ENCODE peak calls at places on chromosomes 12 and 14, in seven cellular contexts. X is NB4, T is NT2/D1, N is BJ, K is tibial artery, G is epithelial cell of esophagus, A is fibroblast of pulmonary artery. S is an unnamed sample.

GRCh38 chr14:90091393-90091792 is 29.6 kb downstream of the KCNK13 start:
- DNase-seq in N (no peak), K (no peak), T (no peak), X (no peak), A (peak; percentile 79), G (no peak), S (no peak)

GRCh38 chr12:118063567-118064391 is 2.8 kb upstream of the WSB2 start:
- DNase-seq in T (no peak), A (peak; percentile 37), G (peak; percentile 21), X (peak; percentile 32), K (no peak), N (no peak), S (no peak)

GRCh38 chr12:8609061-8609570 is 3.5 kb downstream of the AICDA start:
- DNase-seq in T (peak; percentile 73), A (peak; percentile 74), X (peak; percentile 62), N (no peak), G (peak; percentile 59), K (no peak), S (no peak)

GRCh38 chr12:121184984-121185894 is 24.7 kb upstream of the P2RX4 start:
- DNase-seq in N (no peak), X (peak; percentile 48), T (no peak), K (no peak), A (no peak), G (no peak), S (no peak)

GRCh38 chr12:29053567-29053966 is 95.5 kb upstream of the FAR2 start:
- DNase-seq in N (no peak), X (no peak), G (no peak), K (no peak), A (no peak), T (no peak), S (no peak)

GRCh38 chr14:68638817-68639517 is 153.9 kb downstream of the ZFP36L1 start:
- DNase-seq in G (no peak), N (no peak), A (peak; percentile 42), X (no peak), K (peak; percentile 32), T (no peak), S (no peak)

GRCh38 chr14:39469094-39469710 is 37.0 kb upstream of the FBXO33 start:
- DNase-seq in T (no peak), A (peak; percentile 21), G (no peak), N (no peak), K (no peak), X (peak; percentile 61), S (no peak)

GRCh38 chr14:70061108-70061507 is 127.6 kb downstream of the SLC8A3 start:
- DNase-seq in K (no peak), T (no peak), G (peak; percentile 75), N (no peak), X (no peak), A (no peak), S (peak; percentile 17)

GRCh38 chr12:25295361-25295760 is 44.6 kb upstream of the KRAS start:
- DNase-seq in X (no peak), T (no peak), A (no peak), N (no peak), K (no peak), G (no peak), S (no peak)

DNA sequence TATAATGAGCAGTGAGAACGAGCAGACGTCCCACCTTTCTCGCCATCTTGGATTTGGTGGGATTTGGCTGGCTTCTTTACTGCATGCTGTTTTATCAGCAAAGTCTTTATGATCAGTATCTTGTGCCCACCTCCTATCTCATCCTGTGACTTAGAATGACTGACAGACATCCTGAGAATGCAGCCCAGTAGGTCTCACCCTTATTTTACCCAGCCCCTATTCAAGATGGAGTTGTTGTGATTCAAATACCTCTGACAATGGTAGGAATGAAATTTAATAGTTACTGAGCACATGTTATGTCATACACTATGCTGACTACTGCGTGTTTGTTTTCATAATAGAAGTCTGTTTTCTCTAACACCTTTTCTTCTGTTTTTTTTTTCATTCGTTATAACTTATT is 1.9 kb downstream of the TMTC3 start:
- DNase-seq in N (no peak), A (no peak), T (no peak), X (no peak), G (peak; percentile 19), K (no peak), S (no peak)
- H3K4me3 ChIP-seq in N (no peak overlapping the region), A (no peak overlapping the region), T (no peak overlapping the region), X (peak overlapping the region; percentile 2), G (peak overlapping the region; percentile 89), K (no peak overlapping the region), S (peak overlapping the region; percentile 83)

DNA sequence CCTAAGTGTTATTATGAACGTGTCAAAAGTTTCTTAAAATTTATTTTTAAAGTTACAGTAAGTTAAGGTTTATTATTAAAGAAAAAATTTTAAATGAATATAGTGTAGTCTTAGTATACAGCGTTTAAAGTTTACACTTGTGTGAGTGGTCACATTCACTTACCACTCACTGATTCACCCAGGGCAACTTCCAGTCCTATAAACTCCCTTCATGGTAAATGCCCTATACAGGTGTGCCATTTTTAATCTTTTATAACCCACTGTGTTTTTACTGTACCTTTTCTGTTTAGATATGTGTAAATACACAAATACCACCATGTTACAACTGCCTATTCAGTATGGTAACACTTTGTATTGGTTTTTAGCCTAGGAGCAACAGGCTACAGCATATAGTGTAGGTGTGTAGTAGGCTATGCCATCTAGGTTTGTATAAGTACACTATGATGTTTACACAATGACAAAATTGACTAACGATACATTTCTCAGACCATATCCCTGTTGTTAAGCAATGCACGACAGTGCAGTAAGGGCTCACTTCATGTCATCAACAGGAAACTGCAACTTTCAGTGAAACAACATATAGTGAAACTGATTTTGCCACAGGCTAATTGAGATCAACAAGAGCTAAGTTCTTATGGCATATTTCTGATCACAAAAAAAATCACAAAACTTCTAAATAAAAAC is 112.0 kb upstream of the TMCC3 start:
- DNase-seq in N (no peak), A (peak; percentile 17), X (peak; percentile 40), K (no peak), G (peak; percentile 90), T (no peak), S (no peak)
- H3K4me3 ChIP-seq in N (no peak overlapping the region), A (no peak overlapping the region), X (no peak overlapping the region), K (no peak overlapping the region), G (no peak overlapping the region), T (no peak overlapping the region), S (no peak overlapping the region)

GRCh38 chr12:133129368-133130037 is 571 bp downstream of the ZNF891 start:
- DNase-seq in K (no peak), X (no peak), A (peak; percentile 35), G (peak; percentile 47), T (no peak), N (no peak), S (no peak)

GRCh38 chr12:133120385-133121191 is 9.5 kb downstream of the ZNF891 start:
- DNase-seq in G (no peak), N (no peak), X (peak; percentile 26), K (no peak), T (no peak), A (peak; percentile 13), S (no peak)

GRCh38 chr12:133130038-133130807 is at the start of the genes ZNF10 and ZNF891:
- DNase-seq in N (peak; percentile 76), X (peak; percentile 99), A (peak; percentile 98), G (peak; percentile 98), T (peak; percentile 93), K (peak; percentile 97), S (peak; percentile 65)

DNA sequence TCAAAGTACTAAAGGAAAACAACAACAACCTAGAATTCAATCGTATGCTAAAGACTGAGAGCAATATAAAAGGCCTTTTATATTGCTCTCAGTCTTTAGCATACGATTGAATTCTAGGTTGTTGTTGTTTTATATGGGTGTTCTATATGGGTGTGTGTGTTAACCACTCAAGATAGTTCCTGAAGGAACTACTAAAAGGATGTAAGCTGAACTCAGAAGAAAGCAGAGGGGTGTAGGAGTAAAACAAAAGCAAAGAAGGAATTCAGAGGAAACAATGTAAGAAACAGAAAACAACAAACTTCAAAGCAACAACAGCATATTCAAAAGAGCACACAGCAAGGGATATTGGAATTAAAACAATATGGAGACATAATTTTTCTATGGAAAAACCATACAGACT is 5.4 kb downstream of the ZNF891 start:
- DNase-seq in T (no peak), K (no peak), G (no peak), X (no peak), N (no peak), A (no peak), S (no peak)
- H3K4me3 ChIP-seq in T (no peak overlapping the region), K (no peak overlapping the region), G (no peak overlapping the region), X (no peak overlapping the region), N (no peak overlapping the region), A (no peak overlapping the region), S (no peak overlapping the region)

DNA sequence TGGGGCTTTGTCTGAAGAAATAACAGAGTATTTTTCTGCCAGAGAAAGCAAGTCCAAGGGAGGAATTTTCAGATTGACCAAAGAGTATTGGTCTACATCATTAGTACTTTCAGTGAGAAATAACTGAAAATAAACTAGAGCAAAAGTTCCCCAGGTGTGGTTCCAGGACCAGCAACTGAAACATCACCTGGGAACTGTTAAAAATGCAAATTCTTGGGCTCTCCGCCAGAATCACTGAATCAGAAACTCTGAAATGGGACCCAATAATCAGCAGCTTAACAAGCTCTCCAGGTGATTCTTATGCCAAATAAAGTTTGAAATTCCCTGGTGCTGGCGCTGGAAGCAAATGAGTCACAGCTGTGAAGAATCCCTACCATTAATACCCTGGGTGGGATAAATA is 52.1 kb downstream of the EIF2S3B start:
- DNase-seq in N (no peak), T (no peak), X (no peak), K (no peak), A (no peak), G (peak; percentile 69), S (no peak)
- H3K4me3 ChIP-seq in N (no peak overlapping the region), T (no peak overlapping the region), X (no peak overlapping the region), K (no peak overlapping the region), A (no peak overlapping the region), G (no peak overlapping the region), S (no peak overlapping the region)